ENCODE peak calls at places on chromosomes 5 and 9, in five cellular contexts. One of them, this sample, is unnamed.

GRCh38 chr5:179271821-179272325 is 73.4 kb downstream of the ADAMTS2 start:
- DNase-seq in gastrocnemius medialis: peak; percentile 5
- DNase-seq in GM12865: no peak
- DNase-seq in stimulated activated CD4-positive, alpha-beta T cell treated with anti-CD3 and anti-CD28 coated beads, Interleukin-1b, Interleukin-23, amount 100 ng/mL, for 1 hour: no peak
- DNase-seq in T follicular helper cell: no peak
- DNase-seq in this sample: no peak

GRCh38 chr9:8895498-8896224 is 1096.1 kb upstream of the DMAC1 start:
- DNase-seq in GM12865: peak; percentile 31
- DNase-seq in T follicular helper cell: no peak
- DNase-seq in stimulated activated CD4-positive, alpha-beta T cell treated with anti-CD3 and anti-CD28 coated beads, Interleukin-1b, Interleukin-23, amount 100 ng/mL, for 1 hour: no peak
- DNase-seq in gastrocnemius medialis: no peak
- DNase-seq in this sample: no peak

GRCh38 chr5:171808951-171809350 is 23.3 kb downstream of the SMIM23 start:
- DNase-seq in gastrocnemius medialis: no peak
- DNase-seq in T follicular helper cell: no peak
- DNase-seq in GM12865: no peak
- DNase-seq in stimulated activated CD4-positive, alpha-beta T cell treated with anti-CD3 and anti-CD28 coated beads, Interleukin-1b, Interleukin-23, amount 100 ng/mL, for 1 hour: no peak
- DNase-seq in this sample: no peak

GRCh38 chr5:138466900-138467710 is 1.8 kb downstream of the EGR1 start:
- DNase-seq in gastrocnemius medialis: no peak
- DNase-seq in GM12865: peak; percentile 9
- DNase-seq in stimulated activated CD4-positive, alpha-beta T cell treated with anti-CD3 and anti-CD28 coated beads, Interleukin-1b, Interleukin-23, amount 100 ng/mL, for 1 hour: no peak
- DNase-seq in T follicular helper cell: no peak
- DNase-seq in this sample: no peak

GRCh38 chr5:87020099-87020934 is 247.4 kb upstream of the RASA1 start:
- DNase-seq in GM12865: peak; percentile 86
- DNase-seq in gastrocnemius medialis: peak; percentile 25
- DNase-seq in stimulated activated CD4-positive, alpha-beta T cell treated with anti-CD3 and anti-CD28 coated beads, Interleukin-1b, Interleukin-23, amount 100 ng/mL, for 1 hour: no peak
- DNase-seq in T follicular helper cell: no peak
- DNase-seq in this sample: peak; percentile 73

GRCh38 chr5:134099288-134099872 is 15.1 kb upstream of the TCF7 start:
- DNase-seq in gastrocnemius medialis: no peak
- DNase-seq in T follicular helper cell: no peak
- DNase-seq in stimulated activated CD4-positive, alpha-beta T cell treated with anti-CD3 and anti-CD28 coated beads, Interleukin-1b, Interleukin-23, amount 100 ng/mL, for 1 hour: no peak
- DNase-seq in GM12865: peak; percentile 73
- DNase-seq in this sample: no peak

GRCh38 chr5:134070648-134070978 is 43.9 kb upstream of the TCF7 start:
- DNase-seq in T follicular helper cell: no peak
- DNase-seq in gastrocnemius medialis: no peak
- DNase-seq in stimulated activated CD4-positive, alpha-beta T cell treated with anti-CD3 and anti-CD28 coated beads, Interleukin-1b, Interleukin-23, amount 100 ng/mL, for 1 hour: no peak
- DNase-seq in GM12865: no peak
- DNase-seq in this sample: no peak

GRCh38 chr5:10145922-10146321 is 103.8 kb downstream of the ATPSCKMT start:
- DNase-seq in T follicular helper cell: no peak
- DNase-seq in gastrocnemius medialis: no peak
- DNase-seq in GM12865: peak; percentile 44
- DNase-seq in stimulated activated CD4-positive, alpha-beta T cell treated with anti-CD3 and anti-CD28 coated beads, Interleukin-1b, Interleukin-23, amount 100 ng/mL, for 1 hour: no peak
- DNase-seq in this sample: peak; percentile 87

GRCh38 chr5:74975582-74975981 is 76.8 kb downstream of the GCNT4 start:
- DNase-seq in GM12865: no peak
- DNase-seq in stimulated activated CD4-positive, alpha-beta T cell treated with anti-CD3 and anti-CD28 coated beads, Interleukin-1b, Interleukin-23, amount 100 ng/mL, for 1 hour: no peak
- DNase-seq in T follicular helper cell: no peak
- DNase-seq in gastrocnemius medialis: no peak
- DNase-seq in this sample: no peak

GRCh38 chr5:168315991-168316578 is 24.6 kb downstream of the WWC1 start:
- DNase-seq in GM12865: no peak
- DNase-seq in gastrocnemius medialis: no peak
- DNase-seq in T follicular helper cell: no peak
- DNase-seq in stimulated activated CD4-positive, alpha-beta T cell treated with anti-CD3 and anti-CD28 coated beads, Interleukin-1b, Interleukin-23, amount 100 ng/mL, for 1 hour: no peak
- DNase-seq in this sample: peak; percentile 59

GRCh38 chr5:59583810-59584562 is 309.5 kb downstream of the PDE4D start:
- DNase-seq in stimulated activated CD4-positive, alpha-beta T cell treated with anti-CD3 and anti-CD28 coated beads, Interleukin-1b, Interleukin-23, amount 100 ng/mL, for 1 hour: no peak
- DNase-seq in gastrocnemius medialis: no peak
- DNase-seq in GM12865: no peak
- DNase-seq in T follicular helper cell: no peak
- DNase-seq in this sample: no peak